ENCODE peak calls at places on chromosomes 12 and 14, in six cellular contexts. K, C, Q, Z, I and Y are unnamed samples. For H3K27me3, the result is how much of the 10 kb centered on the place peaks cover.

GRCh38 chr12:17151917-17152316 is 546.0 kb upstream of the LMO3 start:
- DNase-seq in K (no peak), C (no peak), Q (no peak), Z (no peak), I (no peak), Y (no peak)

GRCh38 chr14:34000396-34000795 is 49.5 kb upstream of the EGLN3 start:
- DNase-seq in K (no peak), C (no peak), Q (no peak), Z (no peak), I (no peak), Y (no peak)

GRCh38 chr12:11513288-11513687 is 117.9 kb upstream of the PRB2 start:
- DNase-seq in K (no peak), C (peak), Q (peak), Z (peak), I (no peak), Y (peak)

GRCh38 chr12:92396647-92397258 is 251.1 kb upstream of the BTG1 start:
- DNase-seq in K (no peak), C (peak), Q (peak), Z (no peak), I (no peak), Y (no peak)

GRCh38 chr12:131825146-131825892 is 2.9 kb upstream of the MMP17 start:
- DNase-seq in K (no peak), C (no peak), Q (peak), Z (no peak), I (no peak), Y (no peak)

GRCh38 chr12:122980192-122981035 is at the start of gene ARL6IP4:
- DNase-seq in K (peak), C (peak), Q (peak), Z (peak), I (peak), Y (peak)

GRCh38 chr12:2749580-2749979 is 45.2 kb upstream of the FKBP4 start:
- DNase-seq in K (no peak), C (no peak), Q (no peak), Z (peak), I (no peak), Y (no peak)

GRCh38 chr12:4607056-4607455 is 41.8 kb downstream of the AKAP3 start:
- DNase-seq in K (no peak), C (peak), Q (no peak), Z (no peak), I (no peak), Y (no peak)

GRCh38 chr12:130483616-130484180 is 146.0 kb downstream of the PIWIL1 start:
- DNase-seq in K (no peak), C (peak), Q (no peak), Z (no peak), I (no peak), Y (no peak)

GRCh38 chr12:90280033-90280432 is 571.4 kb upstream of the ATP2B1 start:
- DNase-seq in K (no peak), C (no peak), Q (peak), Z (no peak), I (no peak), Y (no peak)

GRCh38 chr14:53964249-53964648 is 7.6 kb upstream of the BMP4 start:
- DNase-seq in K (no peak), C (no peak), Q (no peak), Z (peak), I (no peak), Y (no peak)

GRCh38 chr14:58812050-58812690 is 174.4 kb downstream of the DACT1 start:
- DNase-seq in K (no peak), C (no peak), Q (no peak), Z (no peak), I (no peak), Y (no peak)

GRCh38 chr12:5035618-5036017 is 8.1 kb upstream of the KCNA5 start:
- DNase-seq in K (no peak), C (no peak), Q (no peak), Z (no peak), I (no peak), Y (no peak)

GRCh38 chr12:65074932-65075331 is 46.2 kb downstream of the WIF1 start:
- DNase-seq in K (no peak), C (no peak), Q (peak), Z (peak), I (no peak), Y (no peak)

GRCh38 chr14:85250369-85250768 is 279.6 kb upstream of the FLRT2 start:
- DNase-seq in K (no peak), C (no peak), Q (no peak), Z (peak), I (no peak), Y (peak)

GRCh38 chr12:132294121-132295034 is 35.0 kb downstream of the GALNT9 start:
- DNase-seq in K (no peak), C (no peak), Q (no peak), Z (no peak), I (no peak), Y (no peak)

GRCh38 chr12:52147367-52147972 is 44.3 kb downstream of the KRT80 start:
- DNase-seq in K (no peak), C (peak), Q (peak), Z (no peak), I (peak), Y (no peak)

GRCh38 chr12:64387201-64387816 is 3.2 kb downstream of the C12orf56 start:
- DNase-seq in K (no peak), C (no peak), Q (peak), Z (no peak), I (no peak), Y (no peak)

GRCh38 chr12:26520154-26520553 is 312.8 kb downstream of the ITPR2 start:
- DNase-seq in K (no peak), C (no peak), Q (peak), Z (no peak), I (no peak), Y (no peak)

GRCh38 chr12:93273834-93274705 is 103.7 kb upstream of the NUDT4 start:
- DNase-seq in K (no peak), C (no peak), Q (no peak), Z (no peak), I (no peak), Y (no peak)

GRCh38 chr14:88559852-88560251 is 3.0 kb upstream of the ZC3H14 start:
- DNase-seq in K (no peak), C (no peak), Q (peak), Z (peak), I (no peak), Y (peak)

GRCh38 chr12:46373303-46374182 is 970 bp upstream of the SLC38A2 start:
- DNase-seq in K (peak), C (peak), Q (peak), Z (peak), I (peak), Y (peak)

GRCh38 chr12:82803201-82803600 is 116.5 kb downstream of the TMTC2 start:
- DNase-seq in K (no peak), C (no peak), Q (no peak), Z (no peak), I (no peak), Y (no peak)

GRCh38 chr12:92471551-92471950 is 231.2 kb upstream of the PLEKHG7 start:
- DNase-seq in K (no peak), C (no peak), Q (no peak), Z (no peak), I (no peak), Y (no peak)

GRCh38 chr14:105314287-105315185 is at the start of gene PACS2:
- DNase-seq in K (peak), C (peak), Q (peak), Z (peak), I (peak), Y (peak)

GRCh38 chr12:55727643-55728184 is 1.1 kb downstream of the CD63 start:
- DNase-seq in K (no peak), C (peak), Q (peak), Z (peak), I (peak), Y (peak)

GRCh38 chr14:102696332-102696731 is 80.9 kb upstream of the TRAF3 start:
- DNase-seq in K (no peak), C (no peak), Q (no peak), Z (no peak), I (no peak), Y (no peak)

GRCh38 chr12:91574391-91574790 is 391.8 kb upstream of the DCN start:
- DNase-seq in K (no peak), C (no peak), Q (no peak), Z (no peak), I (no peak), Y (no peak)

GRCh38 chr12:94262228-94263010 is 114.0 kb downstream of the PLXNC1 start:
- DNase-seq in K (peak), C (peak), Q (peak), Z (no peak), I (peak), Y (no peak)

GRCh38 chr14:59189281-59189821 is 884 bp downstream of the DAAM1 start:
- DNase-seq in K (peak), C (no peak), Q (peak), Z (peak), I (no peak), Y (peak)

GRCh38 chr12:79929065-79929464 is 5.8 kb downstream of the PPP1R12A start:
- DNase-seq in K (no peak), C (no peak), Q (no peak), Z (peak), I (no peak), Y (peak)

DNA sequence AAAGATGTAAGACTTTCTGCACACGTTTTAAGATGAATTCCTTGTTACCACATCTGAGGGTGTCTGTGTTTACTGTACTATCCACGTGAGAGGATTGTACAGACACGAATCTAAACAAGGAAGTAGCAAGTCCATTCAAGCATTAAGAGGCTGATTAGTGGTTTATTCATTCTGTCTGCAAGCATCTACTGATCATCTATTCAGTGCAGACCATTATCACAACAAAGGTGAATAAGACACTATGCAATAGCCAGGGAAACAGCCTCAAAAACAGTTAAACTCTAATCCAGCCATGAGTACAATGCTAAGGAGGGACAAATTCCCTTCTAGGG is 111.6 kb upstream of the PZP start:
- DNase-seq in K (no peak), C (no peak), Q (no peak), Z (no peak), I (no peak), Y (no peak)
- H3K4me3 ChIP-seq in K (no peak), C (no peak), Q (no peak), Z (no peak), I (no peak), Y (no peak)

GRCh38 chr12:57470970-57471656 is 8.6 kb downstream of the ARHGAP9 start:
- DNase-seq in K (no peak), C (no peak), Q (no peak), Z (no peak), I (no peak), Y (no peak)
- H3K27me3 ChIP-seq in K (under half), C (half or more), Q (half or more), Z (under half), I (half or more), Y (under half)

GRCh38 chr12:50568338-50569155 is 63.8 kb downstream of the DIP2B start:
- DNase-seq in K (no peak), C (no peak), Q (no peak), Z (no peak), I (no peak), Y (no peak)
- H3K4me3 ChIP-seq in K (no peak), C (no peak), Q (no peak), Z (no peak), I (peak), Y (no peak)

GRCh38 chr14:72892103-72892878 is 1.6 kb downstream of the DPF3 start:
- DNase-seq in K (peak), C (peak), Q (peak), Z (peak), I (no peak), Y (peak)
- H3K27me3 ChIP-seq in K (under half), C (under half), Q (under half), Z (half or more), I (under half), Y (half or more)

GRCh38 chr12:109557809-109558208 is 15.5 kb downstream of the MMAB start:
- DNase-seq in K (no peak), C (no peak), Q (no peak), Z (no peak), I (no peak), Y (no peak)

GRCh38 chr12:109559601-109560000 is 13.7 kb downstream of the MMAB start:
- DNase-seq in K (no peak), C (no peak), Q (no peak), Z (no peak), I (no peak), Y (no peak)

GRCh38 chr12:109558374-109559199 is 14.7 kb downstream of the MMAB start:
- DNase-seq in K (no peak), C (no peak), Q (no peak), Z (no peak), I (no peak), Y (no peak)

GRCh38 chr12:109560867-109561710 is 12.2 kb downstream of the MMAB start:
- DNase-seq in K (no peak), C (no peak), Q (no peak), Z (no peak), I (no peak), Y (no peak)

GRCh38 chr12:109559200-109559505 is 14.2 kb downstream of the MMAB start:
- DNase-seq in K (no peak), C (no peak), Q (no peak), Z (no peak), I (no peak), Y (no peak)
- H3K4me3 ChIP-seq in K (no peak), C (no peak), Q (no peak), Z (no peak), I (no peak), Y (no peak)

GRCh38 chr14:56805992-56806737 is 4.1 kb downstream of the OTX2 start:
- DNase-seq in K (no peak), C (no peak), Q (no peak), Z (peak), I (no peak), Y (peak)
- H3K27me3 ChIP-seq in K (under half), C (half or more), Q (half or more), Z (half or more), I (half or more), Y (half or more)